ENCODE peak calls at places on chromosome 2, in six cellular contexts. U is left ventricle myocardium inferior, O is heart left ventricle, T is upper lobe of right lung, S is endodermal cell, B is mucosa of descending colon. F is an unnamed sample. For H3K4me1, the result is how much of the 10 kb centered on the place peaks cover.

GRCh38 chr2:55898641-55899040 is 24.9 kb downstream of the EFEMP1 start:
- DNase-seq in U (no peak), B (no peak), T (no peak), O (no peak), S (no peak), F (no peak)

GRCh38 chr2:145100301-145100700 is 580.4 kb upstream of the ZEB2 start:
- DNase-seq in U (no peak), O (no peak), B (no peak), S (no peak), T (no peak), F (no peak)

GRCh38 chr2:50490991-50491390 is 540.9 kb downstream of the NRXN1 start:
- DNase-seq in U (no peak), S (no peak), B (no peak), T (no peak), O (no peak), F (no peak)

GRCh38 chr2:100780203-100781008 is 39.5 kb upstream of the NPAS2 start:
- DNase-seq in T (no peak), U (no peak), S (no peak), O (no peak), B (no peak), F (no peak)

GRCh38 chr2:101768480-101769077 is 71.1 kb downstream of the MAP4K4 start:
- DNase-seq in B (no peak), T (no peak), S (no peak), O (no peak), U (no peak), F (no peak)

GRCh38 chr2:240926516-240927389 is 20.6 kb downstream of the CROCC2 start:
- DNase-seq in U (peak), S (peak), T (peak), B (peak), O (peak), F (peak)

GRCh38 chr2:201768918-201769317 is 11.8 kb downstream of the ALS2 start:
- DNase-seq in B (no peak), T (no peak), U (no peak), S (no peak), O (no peak), F (no peak)

GRCh38 chr2:127079358-127079920 is 27.5 kb downstream of the BIN1 start:
- DNase-seq in T (no peak), U (no peak), S (no peak), B (no peak), O (no peak), F (no peak)

GRCh38 chr2:185990861-185991525 is 252.4 kb downstream of the FSIP2 start:
- DNase-seq in B (no peak), U (no peak), T (no peak), S (no peak), O (no peak), F (no peak)

GRCh38 chr2:86028763-86029381 is 76.8 kb downstream of the POLR1A start:
- DNase-seq in S (no peak), T (peak), B (no peak), O (peak), U (peak), F (no peak)

GRCh38 chr2:12816379-12817306 is 99.9 kb downstream of the TRIB2 start:
- DNase-seq in U (no peak), O (no peak), S (no peak), B (no peak), T (no peak), F (no peak)

GRCh38 chr2:6358985-6359384 is 506.7 kb downstream of the CMPK2 start:
- DNase-seq in O (no peak), S (no peak), U (no peak), B (no peak), T (no peak), F (no peak)

GRCh38 chr2:78861546-78861945 is 164.0 kb upstream of the REG3G start:
- DNase-seq in U (no peak), O (no peak), S (no peak), T (no peak), B (no peak), F (no peak)

GRCh38 chr2:53167227-53167626 is 600.4 kb upstream of the CHAC2 start:
- DNase-seq in B (no peak), S (no peak), U (no peak), O (no peak), T (no peak), F (no peak)

GRCh38 chr2:118806797-118807667 is 40.4 kb downstream of the EN1 start:
- DNase-seq in B (no peak), U (no peak), O (no peak), T (no peak), S (peak), F (no peak)

GRCh38 chr2:23521060-23521459 is 136.1 kb downstream of the KLHL29 start:
- DNase-seq in O (no peak), S (no peak), B (no peak), T (no peak), U (no peak), F (no peak)

GRCh38 chr2:120771556-120772208 is 36.0 kb downstream of the GLI2 start:
- DNase-seq in O (peak), S (peak), T (peak), U (peak), B (peak), F (peak)

GRCh38 chr2:72892506-72893173 is 5.4 kb downstream of the SPR start:
- DNase-seq in O (peak), B (peak), T (peak), S (peak), U (peak), F (peak)

GRCh38 chr2:112251211-112251721 is 3.6 kb downstream of the ZC3H8 start:
- DNase-seq in T (no peak), U (no peak), O (no peak), S (no peak), B (no peak), F (no peak)

GRCh38 chr2:50273003-50273402 is 758.9 kb downstream of the NRXN1 start:
- DNase-seq in B (no peak), U (no peak), S (no peak), T (no peak), O (no peak), F (no peak)

GRCh38 chr2:239779592-239779983 is 245.6 kb downstream of the NDUFA10 start:
- DNase-seq in O (no peak), S (no peak), B (peak), U (no peak), T (peak), F (peak)

GRCh38 chr2:22893773-22894517 is 491.0 kb upstream of the KLHL29 start:
- DNase-seq in B (no peak), T (no peak), U (no peak), S (no peak), O (no peak), F (no peak)

GRCh38 chr2:30613001-30613400 is 166.0 kb downstream of the LCLAT1 start:
- DNase-seq in O (no peak), T (no peak), U (no peak), B (no peak), S (no peak), F (no peak)

GRCh38 chr2:112936927-112937232 is 25.9 kb downstream of the IL37 start:
- DNase-seq in U (no peak), O (no peak), T (no peak), S (no peak), B (no peak), F (no peak)

GRCh38 chr2:189899101-189899500 is 114.9 kb downstream of the PMS1 start:
- DNase-seq in T (no peak), U (no peak), S (no peak), O (no peak), B (no peak), F (no peak)

GRCh38 chr2:120867290-120868231 is 131.9 kb downstream of the GLI2 start:
- DNase-seq in B (peak), O (peak), T (peak), U (peak), S (peak), F (peak)

GRCh38 chr2:197229509-197230458 is 80.8 kb downstream of the ANKRD44 start:
- DNase-seq in U (no peak), T (no peak), S (no peak), O (no peak), B (no peak), F (no peak)

GRCh38 chr2:42804338-42804737 is 12.0 kb upstream of the HAAO start:
- DNase-seq in U (no peak), T (no peak), O (no peak), S (no peak), B (no peak), F (no peak)

GRCh38 chr2:43010428-43011141 is 215.8 kb downstream of the ZFP36L2 start:
- DNase-seq in O (no peak), S (peak), B (no peak), T (no peak), U (no peak), F (no peak)

GRCh38 chr2:40403233-40403841 is 48.6 kb downstream of the SLC8A1 start:
- DNase-seq in O (no peak), T (no peak), B (no peak), U (no peak), S (no peak), F (no peak)

GRCh38 chr2:17355608-17356329 is 162.5 kb downstream of the RAD51AP2 start:
- DNase-seq in U (no peak), S (no peak), T (no peak), B (no peak), O (no peak), F (no peak)

GRCh38 chr2:231123362-231123898 is 1.4 kb downstream of the HTR2B start:
- DNase-seq in U (no peak), B (no peak), S (no peak), O (no peak), T (no peak), F (no peak)

GRCh38 chr2:48529189-48529588 is 765 bp upstream of the STON1 start:
- DNase-seq in U (no peak), S (peak), O (no peak), B (no peak), T (no peak), F (no peak)

GRCh38 chr2:220279372-220279771 is 651.9 kb downstream of the SLC4A3 start:
- DNase-seq in B (no peak), U (no peak), T (no peak), S (no peak), O (no peak), F (no peak)

GRCh38 chr2:185477452-185477851 is 261.2 kb upstream of the FSIP2 start:
- DNase-seq in S (no peak), O (no peak), U (no peak), B (no peak), T (no peak), F (no peak)

GRCh38 chr2:44951124-44951523 is 9.6 kb downstream of the SIX3 start:
- DNase-seq in T (no peak), S (no peak), B (no peak), U (no peak), O (no peak), F (peak)

GRCh38 chr2:44680424-44680971 is 261.0 kb upstream of the SIX3 start:
- DNase-seq in S (peak), B (no peak), T (no peak), O (no peak), U (no peak), F (no peak)

GRCh38 chr2:20169796-20170467 is 55.0 kb downstream of the SDC1 start:
- DNase-seq in O (no peak), T (peak), S (peak), U (no peak), B (no peak), F (peak)
- H3K4me1 ChIP-seq in O (under half), T (under half), S (under half), U (under half), B (under half), F (under half)

DNA sequence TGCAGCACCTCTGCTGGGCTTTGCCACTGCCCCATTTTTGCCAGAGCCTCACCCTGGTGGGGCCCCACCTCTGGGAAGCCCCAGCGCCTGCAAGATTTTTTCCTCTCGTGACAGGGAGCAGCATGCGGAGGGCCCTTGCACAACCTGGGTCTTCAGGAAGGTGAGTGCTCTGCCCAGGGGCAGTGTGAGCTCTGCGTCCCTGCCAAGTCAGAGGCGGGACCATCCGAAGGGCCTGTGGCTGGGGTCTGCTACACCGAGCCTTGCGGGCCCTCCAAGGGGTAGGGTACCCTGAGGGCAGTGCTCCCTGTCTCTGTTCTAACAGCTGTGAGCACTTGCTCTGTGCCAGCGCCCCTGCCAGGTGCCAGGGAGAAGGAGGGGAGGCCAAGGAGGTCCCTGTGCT is 5.8 kb upstream of the ODC1 start:
- DNase-seq in B (no peak), T (peak), S (no peak), O (no peak), U (no peak), F (peak)
- H3K4me1 ChIP-seq in B (under half), T (under half), S (under half), O (under half), U (under half), F (under half)

GRCh38 chr2:25309402-25309801 is 32.3 kb downstream of the DNMT3A start:
- DNase-seq in T (no peak), B (peak), O (peak), U (peak), S (peak), F (no peak)

GRCh38 chr2:25308599-25308998 is 33.1 kb downstream of the DNMT3A start:
- DNase-seq in S (no peak), O (no peak), T (no peak), B (no peak), U (no peak), F (no peak)

GRCh38 chr2:25305809-25306208 is 35.9 kb downstream of the DNMT3A start:
- DNase-seq in S (no peak), B (peak), U (peak), T (no peak), O (peak), F (no peak)

GRCh38 chr2:25306767-25307368 is 34.9 kb downstream of the DNMT3A start:
- DNase-seq in B (no peak), O (peak), T (peak), S (no peak), U (peak), F (no peak)

DNA sequence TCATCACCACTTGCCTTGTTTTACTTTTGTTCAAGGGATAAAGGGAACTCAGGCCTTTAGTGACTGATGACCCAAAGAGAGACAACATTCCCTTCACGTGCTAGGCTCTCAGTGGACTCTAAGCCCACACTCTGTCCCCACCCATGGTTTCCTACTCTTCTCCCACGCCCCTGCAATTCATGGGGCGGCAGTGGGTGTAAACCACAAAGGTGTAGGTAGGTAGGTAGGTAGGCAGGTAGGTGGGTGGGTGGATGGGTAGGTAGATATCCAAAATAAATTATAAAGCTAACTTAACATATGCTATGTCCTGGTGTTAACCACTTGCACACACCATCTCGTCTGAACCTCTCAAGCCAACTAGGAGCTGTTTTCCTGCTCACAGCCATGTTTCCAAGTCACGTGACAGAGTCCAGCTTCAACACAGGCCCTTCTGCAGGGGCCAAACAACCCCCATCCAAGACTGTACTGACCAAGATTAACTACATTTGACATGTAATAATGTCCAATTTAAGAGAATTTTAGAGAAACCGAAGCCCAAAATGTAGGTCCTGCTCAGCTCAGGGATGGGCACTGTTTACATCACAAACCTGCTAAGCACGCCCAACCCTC is 33.7 kb downstream of the DNMT3A start:
- DNase-seq in S (no peak), O (no peak), B (no peak), T (no peak), U (no peak), F (no peak)
- H3K4me1 ChIP-seq in S (under half), O (half or more), B (under half), T (under half), U (half or more), F (half or more)

DNA sequence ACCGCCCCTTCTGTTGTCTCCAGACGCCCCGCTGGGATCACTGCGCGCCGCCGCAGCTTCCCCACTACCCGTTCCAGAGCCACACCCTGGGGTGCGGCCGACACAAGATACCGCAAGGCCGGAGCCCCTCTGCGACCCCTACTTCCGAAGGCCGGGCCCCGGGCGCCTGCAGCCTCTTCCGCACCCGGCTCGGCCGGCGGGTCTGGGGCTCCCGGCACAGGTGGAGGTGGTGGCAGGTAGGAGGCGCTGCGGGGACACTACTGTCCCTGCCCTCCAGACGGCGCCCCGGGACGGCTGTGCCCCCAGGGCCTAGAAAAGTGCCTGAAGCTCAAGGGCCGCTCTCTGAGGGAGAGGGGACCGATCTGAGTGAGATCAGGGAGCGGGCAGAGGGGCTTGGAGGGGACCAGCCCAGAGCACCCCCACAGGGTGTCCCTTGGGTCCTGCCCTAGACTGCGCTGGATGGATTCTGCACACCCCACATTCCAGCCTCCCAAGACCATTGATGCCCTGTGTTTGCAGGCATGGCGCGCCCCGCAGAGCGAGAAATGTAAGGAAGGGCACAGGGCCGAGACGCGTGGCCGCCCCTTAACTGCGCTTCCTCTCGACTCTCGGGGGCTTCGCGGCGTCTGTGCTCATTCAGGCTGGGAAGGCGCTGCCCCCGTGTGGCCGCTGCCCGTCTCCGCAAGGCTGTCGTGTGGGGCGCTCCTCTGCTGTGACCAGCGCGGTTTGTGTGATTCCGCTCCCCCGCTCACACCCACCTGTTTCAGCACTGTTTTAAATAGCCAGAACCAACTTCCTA is 79.9 kb downstream of the GFPT1 start:
- DNase-seq in T (peak), O (peak), S (peak), U (peak), B (peak), F (peak)
- H3K4me1 ChIP-seq in T (under half), O (under half), S (under half), U (under half), B (under half), F (half or more)

GRCh38 chr2:174611851-174612250 is 14.2 kb upstream of the WIPF1 start:
- DNase-seq in U (no peak), S (no peak), O (no peak), B (no peak), T (no peak), F (no peak)
- H3K4me1 ChIP-seq in U (half or more), S (under half), O (under half), B (under half), T (under half), F (under half)

GRCh38 chr2:150733219-150733618 is 245.8 kb upstream of the RND3 start:
- DNase-seq in B (no peak), O (no peak), T (no peak), S (no peak), U (no peak), F (no peak)
- H3K4me1 ChIP-seq in B (under half), O (under half), T (under half), S (under half), U (under half), F (under half)

DNA sequence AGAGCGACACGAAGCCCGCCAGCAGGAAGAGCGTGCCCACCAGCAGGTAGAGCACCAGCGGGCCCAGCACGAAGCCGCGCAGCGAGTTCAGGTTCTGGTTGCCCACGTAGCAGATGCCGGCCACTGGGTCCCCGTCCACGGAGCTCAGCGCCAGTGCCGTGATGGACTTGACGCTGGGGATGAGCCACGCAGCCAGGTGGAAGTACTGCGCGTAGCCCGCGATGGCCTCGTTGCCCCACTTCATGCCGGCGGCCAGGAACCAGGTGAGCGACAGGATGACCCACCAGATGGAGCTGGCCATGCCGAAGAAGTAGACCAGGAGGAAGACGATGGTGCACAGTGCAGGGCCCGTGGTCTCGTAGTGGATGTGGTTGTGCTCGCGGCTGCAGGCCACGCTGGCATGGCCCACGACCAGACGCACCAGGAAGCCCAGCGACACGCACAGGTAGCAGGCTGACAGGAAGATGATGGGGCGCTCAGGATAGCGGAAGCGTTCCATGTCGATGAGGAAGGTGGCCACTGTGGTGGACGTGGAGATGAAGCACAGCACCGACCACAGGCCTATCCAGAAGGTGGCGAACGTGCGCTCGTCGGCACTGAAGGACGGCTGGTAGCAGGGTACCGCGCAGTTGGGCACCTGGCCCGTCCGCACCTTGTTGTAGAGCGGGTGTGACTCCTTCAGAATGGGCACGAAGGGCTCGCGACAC is 2.1 kb downstream of the FZD5 start:
- DNase-seq in B (peak), T (peak), S (peak), O (peak), U (peak), F (peak)
- H3K4me1 ChIP-seq in B (under half), T (under half), S (under half), O (under half), U (half or more), F (under half)

GRCh38 chr2:168180483-168180882 is 66.9 kb downstream of the STK39 start:
- DNase-seq in O (no peak), U (no peak), T (no peak), S (no peak), B (no peak), F (no peak)

GRCh38 chr2:168182850-168183249 is 64.5 kb downstream of the STK39 start:
- DNase-seq in T (no peak), B (no peak), O (no peak), S (no peak), U (no peak), F (no peak)

GRCh38 chr2:168181825-168182224 is 65.6 kb downstream of the STK39 start:
- DNase-seq in T (no peak), B (no peak), S (no peak), O (no peak), U (no peak), F (no peak)

GRCh38 chr2:168179592-168179991 is 67.8 kb downstream of the STK39 start:
- DNase-seq in O (no peak), T (no peak), S (no peak), B (no peak), U (no peak), F (no peak)

GRCh38 chr2:168180914-168181313 is 66.5 kb downstream of the STK39 start:
- DNase-seq in B (no peak), O (no peak), T (no peak), S (no peak), U (no peak), F (no peak)
- H3K4me1 ChIP-seq in B (under half), O (under half), T (under half), S (under half), U (half or more), F (under half)

F was measured in lower lobe of right lung.